ENCODE peak calls at places on chromosome 5, in seven cellular contexts. M is A549; C is H1; Z is astrocyte of the spinal cord; G is fibroblast of the aortic adventitia; O is CD8-positive, alpha-beta T cell; B is brain microvascular endothelial cell. W is an unnamed sample.

GRCh38 chr5:145347026-145347616 is 488.0 kb downstream of the PRELID2 start:
- DNase-seq in M (peak; percentile 36), C (no peak), Z (peak; percentile 77), G (peak; percentile 79), O (no peak), B (peak; percentile 85), W (peak; percentile 81)

GRCh38 chr5:50963647-50964584 is 297.5 kb downstream of the PARP8 start:
- DNase-seq in M (no peak), C (peak; percentile 45), Z (no peak), G (no peak), O (no peak), B (no peak), W (no peak)

GRCh38 chr5:26805076-26805475 is 233.3 kb downstream of the CDH9 start:
- DNase-seq in M (no peak), C (no peak), Z (no peak), G (no peak), O (no peak), B (no peak), W (no peak)

GRCh38 chr5:148808864-148809642 is 17.4 kb upstream of the ADRB2 start:
- DNase-seq in M (no peak), C (no peak), Z (no peak), G (no peak), O (no peak), B (no peak), W (no peak)

GRCh38 chr5:96978812-96979449 is 43.1 kb downstream of the LNPEP start:
- DNase-seq in M (no peak), C (no peak), Z (peak; percentile 69), G (no peak), O (no peak), B (peak; percentile 18), W (no peak)

GRCh38 chr5:42943931-42944631 is 96.0 kb downstream of the ANXA2R start:
- DNase-seq in M (no peak), C (peak; percentile 72), Z (peak; percentile 30), G (no peak), O (no peak), B (peak; percentile 19), W (peak; percentile 18)

GRCh38 chr5:39013938-39014337 is 60.3 kb downstream of the RICTOR start:
- DNase-seq in M (no peak), C (no peak), Z (no peak), G (no peak), O (no peak), B (no peak), W (no peak)

GRCh38 chr5:170117736-170118135 is 12.0 kb downstream of the FOXI1 start:
- DNase-seq in M (no peak), C (peak; percentile 14), Z (no peak), G (no peak), O (no peak), B (no peak), W (no peak)

GRCh38 chr5:42423285-42424152 is at the start of gene GHR:
- DNase-seq in M (peak; percentile 85), C (peak; percentile 83), Z (peak; percentile 92), G (peak; percentile 92), O (no peak), B (peak; percentile 89), W (peak; percentile 97)

GRCh38 chr5:72386639-72387038 is 66.5 kb downstream of the PTCD2 start:
- DNase-seq in M (no peak), C (no peak), Z (no peak), G (no peak), O (no peak), B (no peak), W (no peak)

GRCh38 chr5:135246605-135246922 is 152.5 kb downstream of the MACROH2A1 start:
- DNase-seq in M (no peak), C (no peak), Z (no peak), G (no peak), O (no peak), B (no peak), W (no peak)
- H3K4me3 ChIP-seq in M (peak overlapping the region; percentile 10), C (no peak overlapping the region), Z (no peak overlapping the region), G (no peak overlapping the region), O (no peak overlapping the region), B (no peak overlapping the region), W (no peak overlapping the region)

DNA sequence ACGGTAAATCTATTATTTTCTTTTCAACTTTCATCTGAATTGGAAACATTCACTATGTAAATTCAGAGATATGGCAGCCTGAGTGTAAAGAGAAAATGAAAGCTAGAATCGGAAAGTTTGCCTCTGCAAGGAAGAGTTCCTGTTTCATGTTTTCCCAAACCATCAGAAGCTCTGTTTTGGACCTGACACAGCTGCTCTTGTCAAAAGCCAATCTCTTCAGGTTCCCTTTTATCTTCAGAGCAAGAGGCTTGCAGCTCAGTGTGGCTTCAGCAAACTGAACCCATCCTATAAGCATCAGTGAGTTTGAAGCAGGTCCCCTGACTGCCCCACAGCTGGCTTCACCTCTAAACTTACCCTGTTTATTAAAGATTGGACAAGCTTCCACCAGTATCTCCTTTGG is 1099.7 kb downstream of the DTWD2 start:
- DNase-seq in M (no peak), C (no peak), Z (peak; percentile 6), G (no peak), O (no peak), B (no peak), W (no peak)
- H3K4me3 ChIP-seq in M (no peak overlapping the region), C (no peak overlapping the region), Z (no peak overlapping the region), G (no peak overlapping the region), O (no peak overlapping the region), B (peak overlapping the region; percentile 1), W (no peak overlapping the region)

DNA sequence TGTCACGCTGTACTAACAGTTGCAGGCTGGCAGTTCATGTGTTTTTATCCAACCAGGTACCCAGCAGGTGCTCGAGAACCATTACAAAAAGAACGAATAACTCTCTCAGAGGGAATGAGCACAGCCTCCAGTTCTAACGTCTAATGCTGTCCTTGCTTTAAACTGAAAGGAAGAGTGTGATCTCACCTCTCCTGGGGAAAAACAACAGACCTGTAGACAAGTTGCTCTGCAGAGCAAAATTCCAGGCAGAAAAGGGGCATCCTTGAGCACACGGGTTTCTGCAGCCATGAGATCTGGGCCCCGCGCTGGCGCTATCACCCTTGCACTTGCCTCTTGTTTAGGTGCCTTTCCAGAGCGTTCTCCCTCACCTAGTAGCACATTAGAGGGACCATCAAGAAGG is 92.5 kb upstream of the DNAH5 start:
- DNase-seq in M (no peak), C (no peak), Z (peak; percentile 36), G (no peak), O (no peak), B (no peak), W (no peak)
- H3K4me3 ChIP-seq in M (peak overlapping the region; percentile 23), C (no peak overlapping the region), Z (no peak overlapping the region), G (no peak overlapping the region), O (no peak overlapping the region), B (no peak overlapping the region), W (no peak overlapping the region)

GRCh38 chr5:125199968-125200841 is 453.8 kb upstream of the ZNF608 start:
- DNase-seq in M (no peak), C (no peak), Z (peak; percentile 20), G (no peak), O (no peak), B (no peak), W (no peak)
- H3K4me3 ChIP-seq in M (peak overlapping the region; percentile 9), C (no peak overlapping the region), Z (peak overlapping the region; percentile 37), G (peak overlapping the region; percentile 15), O (no peak overlapping the region), B (peak overlapping the region; percentile 37), W (peak overlapping the region; percentile 67)

GRCh38 chr5:54211912-54212311 is 98.5 kb downstream of the ARL15 start:
- DNase-seq in M (no peak), C (no peak), Z (no peak), G (no peak), O (no peak), B (no peak), W (no peak)

GRCh38 chr5:54214747-54215146 is 95.6 kb downstream of the ARL15 start:
- DNase-seq in M (no peak), C (no peak), Z (peak; percentile 3), G (no peak), O (no peak), B (no peak), W (no peak)

GRCh38 chr5:54207566-54207965 is 102.8 kb downstream of the ARL15 start:
- DNase-seq in M (no peak), C (no peak), Z (no peak), G (no peak), O (no peak), B (no peak), W (no peak)

GRCh38 chr5:54215233-54215736 is 95.1 kb downstream of the ARL15 start:
- DNase-seq in M (no peak), C (no peak), Z (no peak), G (no peak), O (no peak), B (no peak), W (no peak)

GRCh38 chr5:54212331-54212730 is 98.0 kb downstream of the ARL15 start:
- DNase-seq in M (no peak), C (no peak), Z (no peak), G (no peak), O (no peak), B (no peak), W (no peak)
- H3K4me3 ChIP-seq in M (no peak overlapping the region), C (no peak overlapping the region), Z (no peak overlapping the region), G (no peak overlapping the region), O (no peak overlapping the region), B (no peak overlapping the region), W (no peak overlapping the region)

DNA sequence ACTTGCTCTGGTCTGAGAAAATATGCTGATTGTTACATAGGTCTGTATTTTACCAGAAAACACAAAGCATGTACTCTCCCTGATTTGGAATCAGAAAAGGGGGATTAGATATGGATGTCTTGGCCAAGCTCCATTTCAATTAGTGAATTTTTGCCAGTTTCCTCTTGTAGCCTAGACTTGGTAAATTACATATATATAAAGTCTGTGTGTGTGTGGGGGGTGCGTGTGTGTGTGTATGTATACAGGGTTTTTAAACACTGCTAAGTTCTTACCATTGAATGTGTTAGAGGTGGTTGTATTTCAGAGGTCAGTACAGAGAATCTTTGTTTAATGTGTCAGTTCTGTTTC is 4.9 kb downstream of the VCAN start:
- DNase-seq in M (no peak), C (no peak), Z (no peak), G (no peak), O (no peak), B (no peak), W (no peak)
- H3K4me3 ChIP-seq in M (no peak overlapping the region), C (no peak overlapping the region), Z (no peak overlapping the region), G (peak overlapping the region; percentile 42), O (no peak overlapping the region), B (peak overlapping the region; percentile 96), W (peak overlapping the region; percentile 16)